ENCODE peak calls at places on chromosomes 2 and 18, in five cellular contexts. U, H, Q, F and T are unnamed samples.

GRCh38 chr2:239854596-239854995 is 170.5 kb downstream of the NDUFA10 start:
- DNase-seq in U (peak), H (no peak), Q (no peak), F (peak), T (no peak)

GRCh38 chr2:182642328-182642727 is 73.7 kb upstream of the DNAJC10 start:
- DNase-seq in H (peak), Q (peak), U (peak), F (peak), T (peak)

GRCh38 chr2:64799592-64800252 is 146.0 kb upstream of the SERTAD2 start:
- DNase-seq in H (no peak), U (no peak), Q (no peak), F (no peak), T (no peak)

GRCh38 chr2:229553091-229553490 is 161.3 kb downstream of the DNER start:
- DNase-seq in Q (no peak), F (no peak), H (no peak), U (no peak), T (no peak)

GRCh38 chr2:109318150-109318948 is 189.3 kb downstream of the SH3RF3 start:
- DNase-seq in U (no peak), H (no peak), Q (peak), F (peak), T (no peak)

GRCh38 chr18:13617826-13618515 is 108.4 kb downstream of the FAM210A start:
- DNase-seq in Q (no peak), F (no peak), H (no peak), U (no peak), T (no peak)

GRCh38 chr18:3153107-3153704 is 66.6 kb downstream of the MYOM1 start:
- DNase-seq in F (no peak), U (no peak), Q (no peak), H (no peak), T (no peak)

GRCh38 chr2:127426501-127427354 is 8.5 kb downstream of the PROC start:
- DNase-seq in Q (no peak), F (no peak), H (no peak), U (no peak), T (no peak)

GRCh38 chr2:179701524-179702110 is 159.8 kb downstream of the ZNF385B start:
- DNase-seq in H (no peak), U (no peak), Q (no peak), F (no peak), T (no peak)

GRCh38 chr2:30500699-30501098 is 53.7 kb downstream of the LCLAT1 start:
- DNase-seq in U (no peak), H (no peak), Q (no peak), F (no peak), T (no peak)

GRCh38 chr2:190455358-190456095 is 47.4 kb downstream of the MFSD6 start:
- DNase-seq in U (no peak), H (no peak), F (no peak), Q (no peak), T (no peak)

GRCh38 chr2:198476007-198476406 is 671.6 kb downstream of the PLCL1 start:
- DNase-seq in Q (no peak), U (no peak), F (no peak), H (no peak), T (no peak)

GRCh38 chr2:193679850-193680249 is 1485.1 kb upstream of the TMEFF2 start:
- DNase-seq in Q (no peak), U (no peak), F (no peak), H (no peak), T (no peak)

GRCh38 chr18:62523631-62524442 is 1.0 kb downstream of the ZCCHC2 start:
- DNase-seq in U (peak), F (peak), Q (peak), H (peak), T (peak)

GRCh38 chr18:64474751-64475150 is 325.9 kb upstream of the LINC00305 start:
- DNase-seq in Q (no peak), F (no peak), U (no peak), H (no peak), T (no peak)

GRCh38 chr2:714005-714741 is 37.0 kb upstream of the TMEM18 start:
- DNase-seq in U (peak), F (peak), H (peak), Q (peak), T (peak)

GRCh38 chr18:62856294-62856693 is 141.0 kb downstream of the PHLPP1 start:
- DNase-seq in F (no peak), Q (no peak), U (no peak), H (no peak), T (no peak)

GRCh38 chr18:48959551-48959920 is 8.8 kb upstream of the SMAD7 start:
- DNase-seq in U (no peak), H (no peak), F (no peak), Q (no peak), T (no peak)

DNA sequence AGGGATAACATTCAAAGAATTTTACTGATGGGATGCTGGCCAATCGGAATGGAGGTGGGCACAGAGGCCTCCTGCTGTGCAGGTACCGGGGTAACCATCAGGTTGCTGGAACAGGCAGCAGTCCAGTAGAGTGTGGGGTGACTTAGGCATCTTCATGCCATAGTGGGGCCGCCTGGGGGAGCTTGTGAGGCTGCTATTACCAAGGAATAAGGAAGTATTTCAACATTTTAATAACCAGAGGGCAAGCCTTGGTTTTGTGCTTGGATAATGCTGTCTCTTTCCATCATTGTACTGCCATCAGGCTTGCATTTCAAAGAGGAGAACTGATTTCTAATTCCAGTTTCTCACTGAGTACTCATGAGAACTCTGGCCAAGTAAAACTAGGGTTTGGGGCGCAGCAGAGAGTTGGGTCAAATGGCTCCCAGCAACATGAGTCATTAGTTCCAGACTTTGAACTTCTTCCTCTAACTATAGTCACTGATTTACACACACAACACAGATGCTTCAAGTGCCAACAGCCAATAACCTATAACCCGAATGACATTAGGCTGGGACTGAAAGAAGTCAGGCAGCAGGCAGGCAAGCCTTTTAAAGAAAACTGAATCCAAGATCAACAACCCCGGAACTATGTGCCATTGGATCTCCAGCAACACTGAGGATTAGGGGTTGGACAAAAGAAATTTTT is 56.1 kb upstream of the FHL2 start:
- DNase-seq in U (peak), H (peak), F (peak), Q (no peak), T (peak)
- TF ChIP-seq CTCF in U (peak), H (peak), F (no peak), Q (no peak), T (peak)

DNA sequence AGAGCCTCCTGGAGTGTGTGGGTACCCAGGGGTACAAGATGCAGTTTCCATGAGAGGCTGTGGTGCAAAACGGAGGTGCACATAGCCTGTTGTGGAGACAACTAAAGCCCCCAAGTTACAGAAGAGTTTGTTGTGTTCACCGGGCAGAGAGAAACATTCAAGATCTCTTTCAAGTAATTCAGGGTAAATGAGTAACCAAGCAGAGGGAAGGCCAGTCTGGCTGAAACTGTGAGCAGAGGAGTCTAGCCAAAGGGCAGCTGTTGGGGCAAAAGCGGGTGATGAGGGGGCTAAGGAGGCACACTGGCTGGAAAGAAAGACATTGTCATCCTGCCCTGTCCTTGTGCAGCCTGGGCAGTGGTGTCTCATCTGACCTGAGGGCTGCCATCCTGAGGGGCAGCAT is 52.0 kb downstream of the CXCR4 start:
- DNase-seq in F (no peak), U (no peak), Q (no peak), H (no peak), T (no peak)
- H3K4me3 ChIP-seq in F (no peak), U (no peak), Q (no peak), H (no peak), T (no peak)

DNA sequence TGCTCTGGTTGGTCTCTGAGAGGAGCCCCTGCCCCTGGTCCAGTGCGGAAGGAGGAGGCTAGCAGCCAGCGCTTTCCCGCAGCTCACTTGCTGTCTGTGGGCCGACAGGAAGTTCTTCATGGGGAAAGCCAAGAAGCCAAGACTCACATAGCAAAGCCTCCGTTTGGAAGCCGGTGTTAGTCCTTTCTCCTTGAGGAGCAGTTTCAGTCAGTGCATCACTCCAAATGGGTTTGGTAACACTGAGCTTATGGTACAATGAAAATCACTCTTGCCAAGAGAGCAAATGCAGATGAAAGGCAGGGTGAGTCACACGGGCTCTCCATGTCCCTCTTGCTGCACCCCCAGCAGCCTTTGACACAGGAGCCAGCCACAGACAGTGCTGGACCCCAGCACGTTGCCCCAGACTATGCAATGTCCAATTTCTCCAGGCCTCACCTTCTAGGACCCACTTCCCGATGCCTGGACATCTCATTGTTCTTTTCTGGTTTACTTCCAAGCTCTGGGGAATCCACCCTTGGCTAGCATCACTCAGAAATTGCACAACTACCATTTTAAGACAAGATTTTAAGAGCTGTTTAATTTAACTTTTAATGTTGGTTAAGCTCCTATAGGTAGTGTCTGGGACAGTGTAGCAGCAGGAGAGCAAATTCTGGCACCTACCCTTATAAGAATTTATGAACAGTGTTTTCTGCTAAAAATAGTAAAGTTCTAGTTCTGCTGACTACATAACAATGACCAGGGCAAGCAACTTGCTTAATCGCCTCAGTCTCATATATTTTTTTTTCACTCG is 174.9 kb downstream of the ASB1 start:
- DNase-seq in F (no peak), H (no peak), Q (no peak), U (no peak), T (no peak)
- H3K27ac ChIP-seq in F (no peak), H (no peak), Q (peak), U (no peak), T (no peak)

GRCh38 chr2:106095478-106096392 is 98.4 kb downstream of the UXS1 start:
- DNase-seq in F (no peak), Q (peak), U (peak), H (no peak), T (no peak)
- TF ChIP-seq CTCF in F (no peak), Q (no peak), U (peak), H (no peak), T (no peak)

GRCh38 chr2:84944257-84944909 is 26.6 kb upstream of the KCMF1 start:
- DNase-seq in Q (no peak), F (no peak), H (no peak), U (no peak), T (no peak)

GRCh38 chr2:84940088-84940470 is 30.9 kb upstream of the KCMF1 start:
- DNase-seq in H (no peak), U (no peak), F (no peak), Q (no peak), T (no peak)

GRCh38 chr2:84942166-84942565 is 28.8 kb upstream of the KCMF1 start:
- DNase-seq in F (no peak), H (no peak), Q (no peak), U (no peak), T (no peak)

GRCh38 chr2:84940836-84941412 is 30.0 kb upstream of the KCMF1 start:
- DNase-seq in Q (no peak), F (peak), U (no peak), H (no peak), T (no peak)

GRCh38 chr2:84942964-84943421 is 28.0 kb upstream of the KCMF1 start:
- DNase-seq in F (no peak), Q (no peak), H (no peak), U (no peak), T (no peak)
- H3K4me3 ChIP-seq in F (no peak), Q (no peak), H (no peak), U (no peak), T (no peak)

DNA sequence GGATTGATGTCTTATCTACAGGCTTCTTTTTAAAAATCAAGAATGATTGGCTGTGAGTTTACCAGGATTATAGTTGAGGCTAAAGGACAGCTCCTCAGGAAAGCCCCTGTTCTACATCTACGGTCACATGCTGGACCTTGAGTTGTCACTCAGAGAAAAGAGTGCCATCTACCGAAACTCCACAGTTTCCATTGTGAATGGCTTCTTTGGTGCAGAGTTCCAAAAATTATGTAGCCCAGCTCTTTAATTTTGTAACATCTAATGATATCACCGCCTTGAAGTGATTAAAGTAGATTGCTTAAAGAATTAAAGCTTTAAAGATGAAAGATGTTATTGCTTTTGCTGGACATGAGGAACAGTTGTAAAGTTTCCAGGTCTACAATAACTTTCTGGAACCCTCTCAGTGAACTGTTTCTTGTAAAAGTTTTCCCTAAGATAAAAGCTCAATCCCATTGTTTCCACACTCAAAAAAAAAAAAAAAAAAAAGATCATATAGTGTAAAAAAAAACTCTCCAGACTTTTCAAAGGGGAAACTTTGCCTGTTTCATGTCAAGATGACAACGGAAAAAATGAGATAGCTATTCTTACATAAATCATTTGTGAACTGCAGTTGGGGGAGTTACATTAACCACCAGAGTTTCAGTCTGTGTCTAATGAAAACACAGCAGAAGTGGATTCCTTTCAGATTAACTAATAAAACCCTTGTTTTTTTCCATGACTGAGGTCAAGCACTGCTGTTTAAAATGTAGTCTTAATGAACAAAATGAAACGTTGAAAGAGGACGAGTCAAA is 4.3 kb downstream of the COL3A1 start:
- DNase-seq in U (no peak), H (peak), F (no peak), Q (no peak), T (no peak)
- H3K27ac ChIP-seq in U (no peak), H (peak), F (peak), Q (no peak), T (no peak)

GRCh38 chr2:186255823-186256222 is 230.2 kb upstream of the ZC3H15 start:
- DNase-seq in Q (no peak), F (no peak), U (peak), H (no peak), T (no peak)
- TF ChIP-seq CTCF in Q (no peak), F (no peak), U (peak), H (no peak), T (no peak)

DNA sequence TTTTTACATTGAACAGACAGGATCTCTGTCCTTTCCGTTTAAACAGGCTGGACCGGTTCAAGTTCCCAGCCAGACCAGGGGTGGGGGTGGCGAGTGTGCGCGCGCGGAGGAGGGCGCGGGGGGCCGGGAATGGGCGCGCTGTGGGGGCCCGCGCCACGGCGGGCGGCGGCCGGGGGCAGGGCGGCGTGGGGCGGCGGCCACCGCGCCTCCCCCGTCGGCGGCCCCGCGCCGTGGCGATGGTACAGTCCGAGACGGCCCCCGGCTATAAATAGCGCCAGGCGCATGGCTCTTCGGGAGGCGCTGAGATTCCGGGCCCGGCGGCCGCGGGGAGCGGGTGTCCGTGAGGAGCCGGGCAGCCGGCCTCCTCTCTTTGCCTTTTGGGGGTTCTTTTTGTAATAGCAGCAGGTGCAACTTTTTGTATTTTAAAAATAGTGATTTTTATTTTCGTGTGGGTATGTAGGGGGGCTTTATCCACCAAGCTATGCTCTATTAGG is 434 bp upstream of the CELF4 start:
- DNase-seq in F (no peak), Q (no peak), U (peak), H (peak), T (peak)
- H3K4me3 ChIP-seq in F (peak), Q (no peak), U (peak), H (peak), T (peak)